ENCODE peak calls at places on chromosomes 5 and 9, in seven cellular contexts. U, M, R, N, V, O and C are unnamed samples.

GRCh38 chr5:176629317-176629852 is 949 bp downstream of the SNCB start:
- DNase-seq in U (no peak), M (no peak), R (no peak), N (no peak), V (no peak), O (no peak), C (no peak)

GRCh38 chr9:14441976-14442651 is 128.2 kb upstream of the NFIB start:
- DNase-seq in U (no peak), M (peak; percentile 33), R (no peak), N (no peak), V (no peak), O (no peak), C (no peak)

GRCh38 chr5:151262532-151262931 is 9.5 kb downstream of the GM2A start:
- DNase-seq in U (no peak), M (no peak), R (no peak), N (no peak), V (no peak), O (no peak), C (no peak)

GRCh38 chr5:36237756-36238155 is 4.0 kb downstream of the NADK2 start:
- DNase-seq in U (no peak), M (no peak), R (no peak), N (no peak), V (no peak), O (no peak), C (no peak)

GRCh38 chr5:143262393-143263174 is 140.9 kb downstream of the NR3C1 start:
- DNase-seq in U (no peak), M (peak; percentile 97), R (no peak), N (no peak), V (no peak), O (peak; percentile 33), C (no peak)

GRCh38 chr5:153658606-153659005 is 168.1 kb downstream of the GRIA1 start:
- DNase-seq in U (no peak), M (no peak), R (no peak), N (no peak), V (no peak), O (no peak), C (no peak)

GRCh38 chr5:95823738-95824609 is 1.4 kb upstream of the GLRX start:
- DNase-seq in U (no peak), M (peak; percentile 98), R (peak; percentile 70), N (peak; percentile 69), V (no peak), O (peak; percentile 84), C (peak; percentile 83)

GRCh38 chr5:63456279-63456678 is 506.0 kb downstream of the HTR1A start:
- DNase-seq in U (no peak), M (peak; percentile 33), R (no peak), N (no peak), V (no peak), O (no peak), C (no peak)

GRCh38 chr9:96646081-96646991 is 8.8 kb downstream of the PRXL2C start:
- DNase-seq in U (no peak), M (peak; percentile 55), R (no peak), N (no peak), V (no peak), O (no peak), C (peak; percentile 83)

GRCh38 chr5:36422957-36423356 is 121.3 kb upstream of the RANBP3L start:
- DNase-seq in U (no peak), M (peak; percentile 81), R (no peak), N (no peak), V (no peak), O (no peak), C (no peak)

GRCh38 chr9:468766-469496 is 254.3 kb downstream of the DOCK8 start:
- DNase-seq in U (no peak), M (no peak), R (no peak), N (peak; percentile 11), V (peak; percentile 13), O (no peak), C (no peak)

GRCh38 chr5:124634228-124634819 is 112.1 kb downstream of the ZNF608 start:
- DNase-seq in U (no peak), M (peak; percentile 78), R (no peak), N (no peak), V (no peak), O (no peak), C (no peak)

GRCh38 chr5:76952795-76953536 is at the start of gene CRHBP:
- DNase-seq in U (no peak), M (peak; percentile 20), R (no peak), N (no peak), V (no peak), O (no peak), C (no peak)

GRCh38 chr5:14706615-14707021 is 42.1 kb downstream of the OTULIN start:
- DNase-seq in U (no peak), M (peak; percentile 75), R (peak; percentile 28), N (peak; percentile 30), V (no peak), O (no peak), C (no peak)

GRCh38 chr5:177116631-177117373 is 16.8 kb upstream of the NSD1 start:
- DNase-seq in U (peak; percentile 64), M (no peak), R (peak; percentile 72), N (peak; percentile 87), V (peak; percentile 54), O (no peak), C (peak; percentile 91)

GRCh38 chr5:15598294-15598902 is 98.4 kb downstream of the FBXL7 start:
- DNase-seq in U (no peak), M (peak; percentile 51), R (no peak), N (peak; percentile 4), V (no peak), O (no peak), C (no peak)

GRCh38 chr9:129436751-129437625 is 183.9 kb downstream of the C9orf50 start:
- DNase-seq in U (no peak), M (peak; percentile 45), R (no peak), N (peak; percentile 32), V (peak; percentile 40), O (no peak), C (no peak)

GRCh38 chr5:157357823-157358222 is 91.9 kb downstream of the CYFIP2 start:
- DNase-seq in U (no peak), M (no peak), R (no peak), N (no peak), V (no peak), O (no peak), C (no peak)

GRCh38 chr9:97880336-97880735 is 27.3 kb downstream of the FOXE1 start:
- DNase-seq in U (no peak), M (no peak), R (no peak), N (no peak), V (no peak), O (no peak), C (no peak)

GRCh38 chr9:115016369-115016768 is 86.0 kb upstream of the TNFSF8 start:
- DNase-seq in U (no peak), M (no peak), R (no peak), N (no peak), V (no peak), O (no peak), C (no peak)

GRCh38 chr9:124617477-124618141 is 110.4 kb upstream of the NR5A1 start:
- DNase-seq in U (peak; percentile 8), M (peak; percentile 80), R (peak; percentile 28), N (peak; percentile 82), V (peak; percentile 64), O (peak; percentile 31), C (peak; percentile 75)

GRCh38 chr5:68214472-68215207 is 916 bp upstream of the PIK3R1 start:
- DNase-seq in U (no peak), M (peak; percentile 21), R (no peak), N (peak; percentile 14), V (no peak), O (no peak), C (no peak)

GRCh38 chr9:134175291-134175807 is 11.0 kb upstream of the RNU6ATAC start:
- DNase-seq in U (no peak), M (peak; percentile 15), R (no peak), N (no peak), V (no peak), O (no peak), C (no peak)

GRCh38 chr5:5159282-5160108 is 19.4 kb downstream of the ADAMTS16 start:
- DNase-seq in U (no peak), M (no peak), R (no peak), N (no peak), V (no peak), O (no peak), C (no peak)

GRCh38 chr5:62214701-62215100 is 91.3 kb upstream of the KIF2A start:
- DNase-seq in U (no peak), M (peak; percentile 56), R (no peak), N (no peak), V (no peak), O (no peak), C (no peak)

GRCh38 chr9:126860077-126860756 is at the start of gene ZBTB34:
- DNase-seq in U (peak; percentile 44), M (peak; percentile 62), R (peak; percentile 71), N (peak; percentile 75), V (peak; percentile 96), O (no peak), C (peak; percentile 76)

GRCh38 chr5:94159144-94159543 is 417.7 kb upstream of the POU5F2 start:
- DNase-seq in U (no peak), M (peak; percentile 21), R (no peak), N (no peak), V (no peak), O (no peak), C (no peak)

GRCh38 chr5:16578474-16578883 is 38.3 kb downstream of the RETREG1 start:
- DNase-seq in U (no peak), M (no peak), R (no peak), N (no peak), V (no peak), O (no peak), C (no peak)

GRCh38 chr5:122429545-122430327 is 117.7 kb downstream of the SNCAIP start:
- DNase-seq in U (no peak), M (no peak), R (no peak), N (no peak), V (no peak), O (no peak), C (no peak)

GRCh38 chr5:7478459-7478858 is 82.5 kb downstream of the ADCY2 start:
- DNase-seq in U (no peak), M (no peak), R (no peak), N (no peak), V (no peak), O (no peak), C (no peak)

GRCh38 chr9:137707361-137707760 is 88.6 kb downstream of the EHMT1 start:
- DNase-seq in U (no peak), M (no peak), R (no peak), N (no peak), V (no peak), O (no peak), C (no peak)

GRCh38 chr9:137237759-137238726 is 3.0 kb upstream of the TUBB4B start:
- DNase-seq in U (no peak), M (no peak), R (no peak), N (no peak), V (no peak), O (no peak), C (no peak)

GRCh38 chr9:97954550-97954989 is 16.6 kb upstream of the HEMGN start:
- DNase-seq in U (peak; percentile 16), M (peak; percentile 58), R (peak; percentile 36), N (peak; percentile 55), V (peak; percentile 26), O (peak; percentile 12), C (no peak)

GRCh38 chr5:92207156-92207555 is 824.0 kb upstream of the ARRDC3 start:
- DNase-seq in U (no peak), M (no peak), R (no peak), N (no peak), V (no peak), O (no peak), C (no peak)

GRCh38 chr9:71146511-71146910 is 25.1 kb upstream of the TRPM3 start:
- DNase-seq in U (no peak), M (no peak), R (no peak), N (no peak), V (no peak), O (no peak), C (no peak)

GRCh38 chr9:68705636-68706578 is 867 bp downstream of the PIP5K1B start:
- DNase-seq in U (no peak), M (no peak), R (no peak), N (peak; percentile 22), V (peak; percentile 49), O (no peak), C (no peak)

GRCh38 chr9:20507431-20507830 is 114.9 kb downstream of the MLLT3 start:
- DNase-seq in U (no peak), M (no peak), R (no peak), N (no peak), V (no peak), O (no peak), C (no peak)

GRCh38 chr5:39716532-39716971 is 291.8 kb upstream of the DAB2 start:
- DNase-seq in U (no peak), M (peak; percentile 82), R (no peak), N (peak; percentile 37), V (no peak), O (no peak), C (no peak)